ENCODE peak calls at places on chromosomes 12 and 14, in eight cellular contexts. L is T-helper 17 cell; O is activated CD4-positive, alpha-beta memory T cell treated with anti-CD3 and anti-CD28 coated beads for 36 hours; T is GM04503; X is gastrocnemius medialis; I is activated gamma-delta T cell; E is GM06990; A is stomach. K is an unnamed sample.

GRCh38 chr12:50231346-50231745 is 52.0 kb downstream of the LIMA1 start:
- DNase-seq in L (no peak), O (no peak), T (no peak), X (no peak), I (no peak), E (no peak), A (no peak), K (no peak)

GRCh38 chr12:124764870-124765570 is 98.6 kb downstream of the SCARB1 start:
- DNase-seq in L (no peak), O (no peak), T (peak), X (peak), I (no peak), E (no peak), A (no peak), K (peak)

GRCh38 chr12:87812711-87813110 is 216.5 kb downstream of the C12orf50 start:
- DNase-seq in L (no peak), O (no peak), T (no peak), X (no peak), I (no peak), E (no peak), A (no peak), K (no peak)

GRCh38 chr12:14952295-14952995 is 9.0 kb downstream of the ARHGDIB start:
- DNase-seq in L (no peak), O (peak), T (peak), X (no peak), I (no peak), E (no peak), A (no peak), K (peak)

GRCh38 chr12:27822076-27822712 is 42.2 kb upstream of the MANSC4 start:
- DNase-seq in L (peak), O (peak), T (no peak), X (no peak), I (no peak), E (peak), A (no peak), K (no peak)

GRCh38 chr14:72780771-72781170 is 113.1 kb downstream of the DPF3 start:
- DNase-seq in L (no peak), O (no peak), T (peak), X (no peak), I (no peak), E (no peak), A (no peak), K (peak)

GRCh38 chr12:94059394-94060368 is 88.7 kb upstream of the PLXNC1 start:
- DNase-seq in L (no peak), O (no peak), T (no peak), X (no peak), I (no peak), E (no peak), A (peak), K (no peak)

GRCh38 chr14:54219281-54220121 is 177.3 kb upstream of the CDKN3 start:
- DNase-seq in L (no peak), O (no peak), T (no peak), X (no peak), I (no peak), E (no peak), A (no peak), K (no peak)

GRCh38 chr14:51014625-51015024 is 70.3 kb upstream of the PYGL start:
- DNase-seq in L (no peak), O (no peak), T (no peak), X (no peak), I (no peak), E (no peak), A (no peak), K (no peak)

GRCh38 chr12:57470970-57471656 is 8.6 kb downstream of the ARHGAP9 start:
- DNase-seq in L (no peak), O (no peak), T (no peak), X (no peak), I (no peak), E (no peak), A (no peak), K (no peak)

GRCh38 chr12:38350342-38351181 is 34.0 kb downstream of the ALG10B start:
- DNase-seq in L (no peak), O (no peak), T (no peak), X (no peak), I (no peak), E (peak), A (no peak), K (no peak)

GRCh38 chr14:54360667-54361066 is 36.1 kb upstream of the CDKN3 start:
- DNase-seq in L (no peak), O (no peak), T (no peak), X (no peak), I (no peak), E (no peak), A (no peak), K (no peak)

GRCh38 chr14:23160924-23161522 is 22.4 kb downstream of the SLC7A8 start:
- DNase-seq in L (no peak), O (no peak), T (no peak), X (peak), I (no peak), E (no peak), A (peak), K (no peak)

GRCh38 chr12:113285679-113286645 is 48.9 kb downstream of the SLC8B1 start:
- DNase-seq in L (no peak), O (no peak), T (no peak), X (no peak), I (no peak), E (no peak), A (no peak), K (no peak)

GRCh38 chr12:122988612-122989442 is 8.3 kb downstream of the ARL6IP4 start:
- DNase-seq in L (no peak), O (no peak), T (no peak), X (no peak), I (no peak), E (no peak), A (no peak), K (no peak)

GRCh38 chr12:77232045-77232444 is 166.7 kb upstream of the E2F7 start:
- DNase-seq in L (no peak), O (no peak), T (peak), X (no peak), I (no peak), E (no peak), A (no peak), K (peak)

GRCh38 chr14:77024171-77024627 is 4.3 kb downstream of the IRF2BPL start:
- DNase-seq in L (peak), O (peak), T (no peak), X (no peak), I (no peak), E (no peak), A (no peak), K (no peak)

GRCh38 chr12:104604995-104605675 is 148.4 kb downstream of the CHST11 start:
- DNase-seq in L (no peak), O (no peak), T (no peak), X (no peak), I (no peak), E (no peak), A (no peak), K (no peak)

GRCh38 chr12:47808049-47808448 is 11.7 kb downstream of the HDAC7 start:
- DNase-seq in L (peak), O (peak), T (no peak), X (peak), I (peak), E (peak), A (no peak), K (no peak)

GRCh38 chr14:91749857-91750256 is 18.0 kb upstream of the CATSPERB start:
- DNase-seq in L (no peak), O (no peak), T (no peak), X (no peak), I (no peak), E (no peak), A (no peak), K (no peak)

GRCh38 chr14:91377700-91378652 is 39.6 kb downstream of the CCDC88C start:
- DNase-seq in L (no peak), O (peak), T (peak), X (no peak), I (no peak), E (no peak), A (no peak), K (no peak)

GRCh38 chr14:35940291-35940690 is 114.2 kb downstream of the BRMS1L start:
- DNase-seq in L (no peak), O (no peak), T (no peak), X (no peak), I (no peak), E (peak), A (no peak), K (no peak)

GRCh38 chr12:106645074-106645421 is 62.2 kb downstream of the RFX4 start:
- DNase-seq in L (no peak), O (no peak), T (no peak), X (peak), I (no peak), E (no peak), A (peak), K (no peak)

GRCh38 chr12:92989715-92990484 is 60.8 kb upstream of the EEA1 start:
- DNase-seq in L (no peak), O (peak), T (no peak), X (no peak), I (no peak), E (peak), A (no peak), K (no peak)

GRCh38 chr12:123645851-123646250 is 12.2 kb downstream of the GTF2H3 start:
- DNase-seq in L (no peak), O (no peak), T (no peak), X (no peak), I (no peak), E (no peak), A (no peak), K (no peak)

GRCh38 chr12:123983822-123984485 is 10.9 kb downstream of the ZNF664 start:
- DNase-seq in L (peak), O (peak), T (no peak), X (peak), I (no peak), E (no peak), A (peak), K (no peak)

GRCh38 chr14:94593749-94594431 is 12.7 kb downstream of the SERPINA5 start:
- DNase-seq in L (no peak), O (no peak), T (no peak), X (no peak), I (no peak), E (no peak), A (no peak), K (no peak)

GRCh38 chr14:22551597-22551982 is 37.4 kb downstream of the DAD1 start:
- DNase-seq in L (no peak), O (peak), T (no peak), X (no peak), I (no peak), E (no peak), A (no peak), K (no peak)

GRCh38 chr14:93266127-93266526 is 59.1 kb downstream of the UBR7 start:
- DNase-seq in L (no peak), O (no peak), T (no peak), X (no peak), I (no peak), E (no peak), A (no peak), K (no peak)

GRCh38 chr14:68782091-68782981 is 10.5 kb downstream of the ZFP36L1 start:
- DNase-seq in L (no peak), O (peak), T (no peak), X (no peak), I (no peak), E (no peak), A (peak), K (no peak)

GRCh38 chr12:3628629-3629028 is 124.3 kb downstream of the CRACR2A start:
- DNase-seq in L (no peak), O (no peak), T (no peak), X (no peak), I (no peak), E (no peak), A (no peak), K (no peak)

GRCh38 chr14:105386581-105387529 is 11.5 kb upstream of the TEX22 start:
- DNase-seq in L (no peak), O (no peak), T (no peak), X (no peak), I (no peak), E (peak), A (no peak), K (no peak)